ENCODE peak calls at places on chromosomes 7 and 10, in ten cellular contexts. L is neural progenitor cell, R is HCT116, G is cardiac muscle cell, M is SK-N-SH, Q is transverse colon, X is BJ, N is endodermal cell, D is A673, O is fibroblast of lung. F is an unnamed sample.

GRCh38 chr10:19302117-19302516 is 253.5 kb downstream of the MALRD1 start:
- DNase-seq in L (no peak), R (no peak), G (no peak), M (no peak), Q (no peak), X (no peak), N (no peak), D (no peak), O (peak), F (no peak)

GRCh38 chr7:46939558-46939957 is 642.4 kb downstream of the TNS3 start:
- DNase-seq in L (no peak), R (no peak), G (no peak), M (no peak), Q (no peak), X (no peak), N (no peak), D (no peak), O (no peak), F (no peak)

GRCh38 chr7:67610897-67611296 is 614.3 kb downstream of the TYW1 start:
- DNase-seq in L (no peak), R (no peak), G (no peak), M (no peak), Q (no peak), X (no peak), N (no peak), D (no peak), O (no peak), F (no peak)

GRCh38 chr7:135375908-135376699 is 133.8 kb downstream of the CNOT4 start:
- DNase-seq in L (no peak), R (no peak), G (no peak), M (no peak), Q (no peak), X (no peak), N (no peak), D (no peak), O (no peak), F (no peak)

GRCh38 chr7:133319842-133320241 is 67.0 kb downstream of the EXOC4 start:
- DNase-seq in L (no peak), R (no peak), G (no peak), M (no peak), Q (no peak), X (no peak), N (no peak), D (no peak), O (no peak), F (no peak)

GRCh38 chr7:92797693-92798092 is 38.7 kb downstream of the CDK6 start:
- DNase-seq in L (no peak), R (no peak), G (no peak), M (no peak), Q (no peak), X (no peak), N (no peak), D (peak), O (no peak), F (no peak)

GRCh38 chr10:101152316-101152715 is 21.2 kb downstream of the TLX1 start:
- DNase-seq in L (no peak), R (no peak), G (no peak), M (no peak), Q (no peak), X (no peak), N (peak), D (no peak), O (no peak), F (no peak)

GRCh38 chr7:153887756-153888591 is 164.2 kb upstream of the DPP6 start:
- DNase-seq in L (peak), R (no peak), G (peak), M (peak), Q (no peak), X (no peak), N (peak), D (no peak), O (no peak), F (no peak)

GRCh38 chr7:55489552-55489951 is 82.8 kb downstream of the VOPP1 start:
- DNase-seq in L (no peak), R (no peak), G (no peak), M (no peak), Q (no peak), X (no peak), N (no peak), D (no peak), O (no peak), F (no peak)

GRCh38 chr7:80721880-80722595 is 83.6 kb downstream of the CD36 start:
- DNase-seq in L (peak), R (peak), G (no peak), M (no peak), Q (no peak), X (no peak), N (peak), D (peak), O (peak), F (no peak)

GRCh38 chr7:114099337-114099736 is 180.5 kb upstream of the PPP1R3A start:
- DNase-seq in L (no peak), R (no peak), G (no peak), M (no peak), Q (no peak), X (no peak), N (no peak), D (no peak), O (no peak), F (no peak)

GRCh38 chr10:73232887-73233286 is 14.2 kb downstream of the DNAJC9 start:
- DNase-seq in L (peak), R (no peak), G (no peak), M (no peak), Q (no peak), X (no peak), N (peak), D (no peak), O (no peak), F (peak)

GRCh38 chr10:123583639-123584418 is 82.3 kb upstream of the GPR26 start:
- DNase-seq in L (peak), R (peak), G (peak), M (peak), Q (peak), X (peak), N (peak), D (peak), O (peak), F (peak)

GRCh38 chr7:129948338-129948737 is 4.4 kb downstream of the UBE2H start:
- DNase-seq in L (no peak), R (no peak), G (no peak), M (no peak), Q (no peak), X (no peak), N (no peak), D (no peak), O (no peak), F (no peak)

GRCh38 chr10:44689368-44689767 is 221.8 kb upstream of the TMEM72 start:
- DNase-seq in L (peak), R (no peak), G (no peak), M (no peak), Q (no peak), X (no peak), N (peak), D (no peak), O (no peak), F (no peak)
- TF ChIP-seq CTCF in L (peak), R (no peak), G (peak), M (peak), Q (no peak), X (peak), N (peak), D (no peak), O (peak), F (no peak)

GRCh38 chr7:43878867-43879266 is 9.6 kb upstream of the MRPS24 start:
- DNase-seq in L (no peak), R (no peak), G (no peak), M (no peak), Q (no peak), X (no peak), N (no peak), D (no peak), O (no peak), F (no peak)
- H3K4me3 ChIP-seq in L (no peak), R (no peak), G (no peak), M (no peak), Q (no peak), X (no peak), N (no peak), D (no peak), O (no peak), F (no peak)

GRCh38 chr10:21334891-21335696 is 190.4 kb downstream of the SKIDA1 start:
- DNase-seq in L (no peak), R (no peak), G (no peak), M (no peak), Q (no peak), X (peak), N (peak), D (peak), O (peak), F (no peak)

GRCh38 chr10:21340341-21340740 is 185.1 kb downstream of the SKIDA1 start:
- DNase-seq in L (no peak), R (no peak), G (no peak), M (no peak), Q (no peak), X (no peak), N (no peak), D (no peak), O (peak), F (no peak)

GRCh38 chr10:21337171-21337792 is 188.2 kb downstream of the SKIDA1 start:
- DNase-seq in L (no peak), R (no peak), G (no peak), M (no peak), Q (no peak), X (no peak), N (no peak), D (no peak), O (no peak), F (no peak)

GRCh38 chr10:21330628-21331020 is 194.9 kb downstream of the SKIDA1 start:
- DNase-seq in L (no peak), R (no peak), G (no peak), M (no peak), Q (no peak), X (no peak), N (no peak), D (no peak), O (no peak), F (no peak)

DNA sequence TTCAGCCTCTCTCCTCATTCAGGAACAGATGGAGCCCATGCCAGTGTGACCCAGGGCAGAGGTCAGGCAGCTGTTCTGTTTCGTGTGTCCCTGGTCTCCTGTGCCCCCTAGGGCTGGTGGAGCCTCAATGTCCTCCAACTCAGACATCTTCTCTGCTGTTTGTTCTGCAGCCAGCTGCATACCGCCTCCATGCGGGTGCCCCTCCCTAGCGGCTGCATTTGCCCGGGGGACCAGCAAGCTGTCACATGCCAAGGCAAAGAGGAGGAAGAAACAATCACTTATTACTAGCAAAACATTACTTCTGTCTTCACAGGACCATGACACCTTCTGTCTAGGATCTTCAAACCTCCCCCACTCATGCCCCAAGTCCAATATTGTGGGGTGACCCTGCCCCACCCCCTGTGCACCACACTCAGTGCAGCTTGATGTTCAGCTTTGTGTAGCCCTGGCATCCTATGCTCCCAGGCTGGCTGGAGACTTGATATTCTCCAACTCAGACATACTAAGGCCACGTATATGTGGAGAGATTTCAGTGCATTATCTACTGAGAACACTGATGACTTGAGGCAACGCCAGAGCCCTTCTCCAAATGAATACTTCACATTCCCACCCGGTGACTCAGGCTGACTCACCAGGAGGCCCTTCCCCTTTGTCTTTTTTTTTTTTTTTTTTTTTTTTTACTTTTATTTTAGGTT is 188.9 kb downstream of the SKIDA1 start:
- DNase-seq in L (peak), R (peak), G (peak), M (no peak), Q (no peak), X (peak), N (peak), D (peak), O (peak), F (no peak)
- TF ChIP-seq CTCF in L (peak), R (no peak), G (peak), M (peak), Q (no peak), X (no peak), N (peak), D (peak), O (no peak), F (no peak)

DNA sequence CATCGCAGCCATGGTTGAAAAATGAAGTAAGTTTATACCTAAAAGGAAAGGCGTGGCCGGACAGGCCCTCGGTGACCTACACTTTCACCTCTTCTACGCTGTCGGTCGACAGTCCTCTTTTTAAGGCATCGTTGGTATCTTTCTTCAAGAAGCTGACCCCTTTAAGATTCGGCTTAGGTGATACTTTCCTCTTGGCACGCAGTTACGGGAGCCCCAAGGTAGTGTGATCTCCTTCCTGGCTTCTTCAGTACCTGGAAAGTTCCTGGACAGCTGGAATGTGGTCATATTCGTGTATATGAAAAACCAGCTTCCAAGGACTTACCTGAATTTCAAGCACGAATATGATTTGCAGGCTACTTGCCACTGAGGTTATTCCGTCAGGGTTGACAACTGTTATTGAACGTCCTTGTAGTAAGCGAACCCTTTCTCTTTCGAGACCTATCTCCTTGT is 885 bp upstream of the SYPL1 start:
- DNase-seq in L (no peak), R (no peak), G (no peak), M (no peak), Q (no peak), X (no peak), N (peak), D (no peak), O (no peak), F (no peak)
- H3K4me3 ChIP-seq in L (peak), R (peak), G (peak), M (peak), Q (peak), X (no peak), N (peak), D (peak), O (peak), F (peak)

GRCh38 chr7:87933953-87934698 is at the start of gene ADAM22:
- DNase-seq in L (peak), R (peak), G (peak), M (peak), Q (peak), X (peak), N (peak), D (peak), O (peak), F (peak)
- TF ChIP-seq CTCF in L (peak), R (no peak), G (no peak), M (peak), Q (no peak), X (no peak), N (peak), D (no peak), O (no peak), F (no peak)

DNA sequence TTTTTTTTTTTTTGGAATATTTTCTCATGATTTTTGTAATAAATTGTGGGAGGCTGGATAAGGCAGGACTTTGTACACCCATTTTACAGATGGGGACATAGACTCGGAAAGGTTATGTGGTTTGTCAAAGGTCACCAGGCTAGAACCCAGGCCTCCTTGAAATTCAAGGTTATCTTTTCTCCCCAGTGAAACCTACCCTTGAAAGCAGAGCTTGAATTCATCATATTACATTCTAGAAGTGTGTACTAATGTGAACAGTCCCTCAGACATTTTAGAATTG is 3.9 kb downstream of the ARID5B start:
- DNase-seq in L (no peak), R (no peak), G (no peak), M (no peak), Q (no peak), X (no peak), N (no peak), D (no peak), O (no peak), F (no peak)
- H3K4me3 ChIP-seq in L (no peak), R (no peak), G (no peak), M (peak), Q (no peak), X (no peak), N (no peak), D (peak), O (peak), F (no peak)

DNA sequence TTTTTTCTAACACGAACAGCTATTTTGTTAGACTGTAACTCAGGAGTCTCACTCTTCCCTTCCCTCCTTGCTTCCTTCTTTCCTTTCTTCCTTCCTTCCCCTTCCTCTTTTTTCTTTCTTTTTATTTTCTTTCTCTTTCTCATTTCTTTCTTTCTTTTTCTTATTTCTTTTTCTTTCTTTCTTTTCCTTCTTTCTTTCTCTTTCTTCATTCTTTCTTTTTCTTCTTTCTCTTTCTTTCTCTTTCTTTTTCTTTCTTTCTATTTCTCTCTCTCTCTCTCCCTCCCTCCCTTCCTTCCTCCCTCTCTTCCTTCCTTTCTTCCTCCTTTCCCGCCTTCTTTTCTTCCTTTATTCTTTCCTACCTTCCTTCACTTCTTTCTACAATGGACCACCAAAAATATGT is 1443.0 kb upstream of the LRRTM3 start:
- DNase-seq in L (no peak), R (no peak), G (no peak), M (no peak), Q (no peak), X (no peak), N (no peak), D (no peak), O (no peak), F (no peak)
- TF ChIP-seq CTCF in L (no peak), R (no peak), G (no peak), M (no peak), Q (no peak), X (no peak), N (no peak), D (no peak), O (no peak), F (no peak)

GRCh38 chr7:45238806-45239205 is 81.2 kb downstream of the RAMP3 start:
- DNase-seq in L (no peak), R (no peak), G (no peak), M (no peak), Q (no peak), X (no peak), N (no peak), D (no peak), O (no peak), F (no peak)
- H3K4me3 ChIP-seq in L (no peak), R (no peak), G (no peak), M (no peak), Q (no peak), X (no peak), N (no peak), D (no peak), O (no peak), F (no peak)

DNA sequence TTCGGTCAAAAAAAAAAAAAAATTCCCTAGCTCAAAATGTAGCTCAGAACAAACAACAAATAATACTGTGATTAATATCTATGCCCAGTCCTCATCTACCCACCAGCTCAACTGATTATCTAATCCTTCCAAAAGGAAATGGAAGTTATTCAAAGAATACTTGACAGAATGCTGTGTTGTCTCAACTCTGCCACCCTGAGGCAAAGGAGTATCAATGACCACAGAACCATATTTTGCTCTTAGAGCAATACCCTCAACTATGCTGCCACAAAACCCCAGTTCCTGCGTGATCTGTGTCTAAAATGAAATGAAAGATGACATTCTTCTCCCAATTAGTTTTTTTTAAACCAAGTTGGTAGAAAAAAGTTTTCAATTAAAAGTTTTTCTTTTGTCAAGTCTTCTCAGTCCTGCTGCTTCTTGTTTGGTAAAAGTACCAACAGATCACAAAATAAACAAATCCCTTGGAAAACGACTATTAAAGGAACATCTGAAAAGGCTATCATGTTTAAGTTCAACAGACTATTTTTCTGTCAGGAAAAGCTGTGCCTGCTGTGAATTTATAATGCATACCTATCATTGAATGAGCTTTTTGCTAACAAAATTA is 21.6 kb downstream of the RBM28 start:
- DNase-seq in L (peak), R (no peak), G (peak), M (peak), Q (no peak), X (no peak), N (no peak), D (peak), O (peak), F (peak)
- TF ChIP-seq CTCF in L (peak), R (peak), G (peak), M (peak), Q (peak), X (peak), N (peak), D (peak), O (peak), F (peak)

DNA sequence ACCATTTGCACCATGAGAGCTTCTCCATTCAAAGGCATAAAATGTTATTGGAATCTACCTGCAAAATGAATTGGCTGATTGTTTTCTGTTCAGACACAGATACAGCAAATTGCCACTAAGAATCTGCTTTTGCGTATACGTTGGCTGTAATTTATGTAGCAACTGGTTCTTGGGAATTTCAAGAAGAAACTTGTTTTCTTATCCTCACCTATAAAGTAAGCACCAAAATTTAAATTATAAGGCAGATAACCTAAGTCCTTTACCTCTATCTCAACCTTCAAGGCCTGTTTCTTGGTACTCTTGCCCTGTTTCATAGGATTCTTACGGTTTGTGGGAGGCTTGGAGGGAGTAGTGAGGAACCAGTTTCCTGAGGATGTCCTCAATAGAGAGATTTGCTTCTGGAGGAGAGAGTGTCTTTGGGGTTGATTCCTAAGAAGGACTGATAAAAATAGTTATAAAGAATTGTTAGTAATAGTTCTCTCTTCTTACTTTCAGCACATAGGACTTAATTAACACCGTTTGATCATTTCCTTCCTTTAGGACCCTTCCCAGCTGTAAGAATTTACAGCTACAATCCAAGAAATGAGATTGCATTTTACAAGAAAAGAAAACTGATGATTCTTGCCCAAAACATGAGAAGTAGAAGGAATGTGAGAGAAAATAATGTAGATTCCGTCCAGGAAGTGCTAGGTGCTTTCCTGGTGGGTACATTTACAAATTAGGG is 2.0 kb downstream of the STAMBPL1 start:
- DNase-seq in L (no peak), R (no peak), G (no peak), M (no peak), Q (no peak), X (no peak), N (no peak), D (peak), O (peak), F (no peak)
- H3K4me3 ChIP-seq in L (no peak), R (peak), G (no peak), M (peak), Q (peak), X (peak), N (no peak), D (peak), O (peak), F (no peak)